ENCODE peak calls at places on chromosome 12, in four cellular contexts. K is NCI-H2081; M is body of pancreas; I is activated CD8-positive, alpha-beta memory T cell treated with anti-CD3 and anti-CD28 coated beads for 4 hours. E is an unnamed sample.

GRCh38 chr12:89663577-89664357 is 44.9 kb downstream of the ATP2B1 start:
- DNase-seq in K (no peak), M (no peak), I (no peak), E (no peak)

GRCh38 chr12:31599053-31599452 is 8.1 kb upstream of the DENND5B start:
- DNase-seq in K (no peak), M (no peak), I (no peak), E (no peak)

GRCh38 chr12:93163260-93164036 is 214.3 kb upstream of the NUDT4 start:
- DNase-seq in K (no peak), M (no peak), I (no peak), E (no peak)

GRCh38 chr12:3456809-3457208 is 34.2 kb upstream of the PRMT8 start:
- DNase-seq in K (peak), M (peak), I (no peak), E (no peak)

GRCh38 chr12:122028601-122029560 is 7.2 kb downstream of the BCL7A start:
- DNase-seq in K (peak), M (peak), I (no peak), E (no peak)

GRCh38 chr12:112843272-112843671 is 51.7 kb downstream of the RPH3A start:
- DNase-seq in K (peak), M (no peak), I (no peak), E (no peak)

GRCh38 chr12:65827827-65828231 is 3.5 kb downstream of the HMGA2 start:
- DNase-seq in K (no peak), M (no peak), I (no peak), E (no peak)

GRCh38 chr12:6084261-6084968 is 40.1 kb downstream of the VWF start:
- DNase-seq in K (no peak), M (no peak), I (no peak), E (peak)

GRCh38 chr12:110107369-110108281 is 16.5 kb upstream of the IFT81 start:
- DNase-seq in K (no peak), M (peak), I (no peak), E (peak)

GRCh38 chr12:107612508-107612907 is 73.1 kb upstream of the PWP1 start:
- DNase-seq in K (no peak), M (no peak), I (no peak), E (no peak)

GRCh38 chr12:132700212-132700913 is 10.3 kb upstream of the PGAM5 start:
- DNase-seq in K (no peak), M (no peak), I (no peak), E (no peak)

GRCh38 chr12:100940503-100940902 is 145.9 kb downstream of the ANO4 start:
- DNase-seq in K (no peak), M (no peak), I (no peak), E (no peak)

GRCh38 chr12:122860052-122860853 is 25.0 kb downstream of the HIP1R start:
- DNase-seq in K (peak), M (peak), I (peak), E (peak)

GRCh38 chr12:750356-751191 is 1.8 kb upstream of the WNK1 start:
- DNase-seq in K (peak), M (no peak), I (no peak), E (no peak)

GRCh38 chr12:119206348-119207075 is 27.8 kb downstream of the HSPB8 start:
- DNase-seq in K (no peak), M (no peak), I (no peak), E (no peak)

GRCh38 chr12:53462935-53463334 is 11.0 kb downstream of the PCBP2 start:
- DNase-seq in K (no peak), M (no peak), I (no peak), E (no peak)

GRCh38 chr12:68880660-68881325 is 52.2 kb downstream of the CPM start:
- DNase-seq in K (no peak), M (no peak), I (no peak), E (peak)

GRCh38 chr12:5554711-5555110 is 122.8 kb downstream of the NTF3 start:
- DNase-seq in K (no peak), M (no peak), I (no peak), E (no peak)

GRCh38 chr12:77685112-77685511 is 145.6 kb upstream of the NAV3 start:
- DNase-seq in K (peak), M (peak), I (no peak), E (peak)

GRCh38 chr12:99097170-99097569 is 452.1 kb downstream of the APAF1 start:
- DNase-seq in K (no peak), M (no peak), I (no peak), E (no peak)

GRCh38 chr12:57612711-57613426 is 1.6 kb downstream of the ARHGEF25 start:
- DNase-seq in K (no peak), M (no peak), I (no peak), E (no peak)

GRCh38 chr12:19373569-19373968 is 65.7 kb upstream of the AEBP2 start:
- DNase-seq in K (no peak), M (no peak), I (no peak), E (no peak)

GRCh38 chr12:113609692-113610469 is 138.2 kb upstream of the LHX5 start:
- DNase-seq in K (no peak), M (no peak), I (no peak), E (no peak)

GRCh38 chr12:43957732-43958131 is 121.9 kb downstream of the TMEM117 start:
- DNase-seq in K (peak), M (peak), I (no peak), E (peak)

GRCh38 chr12:89212339-89212771 is 139.9 kb downstream of the DUSP6 start:
- DNase-seq in K (peak), M (no peak), I (no peak), E (peak)

GRCh38 chr12:96015672-96016071 is 19.5 kb upstream of the HAL start:
- DNase-seq in K (no peak), M (peak), I (no peak), E (peak)

GRCh38 chr12:5038781-5039311 is 4.8 kb upstream of the KCNA5 start:
- DNase-seq in K (no peak), M (no peak), I (no peak), E (no peak)

GRCh38 chr12:57737467-57738141 is 938 bp downstream of the AGAP2 start:
- DNase-seq in K (peak), M (no peak), I (no peak), E (no peak)

GRCh38 chr12:17296882-17297281 is 690.9 kb upstream of the LMO3 start:
- DNase-seq in K (no peak), M (no peak), I (no peak), E (no peak)

GRCh38 chr12:74689071-74689655 is 151.5 kb downstream of the ATXN7L3B start:
- DNase-seq in K (peak), M (no peak), I (no peak), E (no peak)